ENCODE peak calls at places on chromosomes 13 and 19, in four cellular contexts. F is stomach, V is BJ, G is GM12865. H is an unnamed sample.

GRCh38 chr13:105991131-105991530 is 544.3 kb downstream of the EFNB2 start:
- DNase-seq in F (no peak), V (no peak), G (no peak), H (no peak)

GRCh38 chr19:30841934-30842333 is 469.8 kb downstream of the ZNF536 start:
- DNase-seq in F (no peak), V (no peak), G (no peak), H (no peak)

GRCh38 chr13:111897178-111897845 is 169.6 kb upstream of the SOX1 start:
- DNase-seq in F (no peak), V (no peak), G (no peak), H (no peak)

GRCh38 chr19:3748965-3749364 is 12.5 kb downstream of the APBA3 start:
- DNase-seq in F (peak; percentile 64), V (no peak), G (no peak), H (no peak)

GRCh38 chr13:76226941-76227340 is 590.8 kb downstream of the LMO7 start:
- DNase-seq in F (no peak), V (no peak), G (no peak), H (no peak)

GRCh38 chr19:49151339-49152217 is 3.6 kb downstream of the HRC start:
- DNase-seq in F (peak; percentile 99), V (no peak), G (peak; percentile 27), H (peak; percentile 87)

GRCh38 chr19:14519860-14520407 is 1.7 kb upstream of the DNAJB1 start:
- DNase-seq in F (peak; percentile 57), V (no peak), G (no peak), H (peak; percentile 93)

GRCh38 chr13:21504379-21504778 is 45.3 kb upstream of the ZDHHC20 start:
- DNase-seq in F (no peak), V (no peak), G (no peak), H (no peak)

GRCh38 chr13:112997188-112998135 is 28.4 kb downstream of the MCF2L start:
- DNase-seq in F (peak; percentile 68), V (no peak), G (no peak), H (no peak)

GRCh38 chr13:86946734-86947133 is 724.4 kb upstream of the SLITRK5 start:
- DNase-seq in F (no peak), V (no peak), G (no peak), H (no peak)

GRCh38 chr13:35866801-35867200 is 264.4 kb downstream of the DCLK1 start:
- DNase-seq in F (no peak), V (no peak), G (no peak), H (no peak)

GRCh38 chr19:49409441-49410029 is 13.7 kb downstream of the PTH2 start:
- DNase-seq in F (no peak), V (no peak), G (peak; percentile 68), H (no peak)

GRCh38 chr13:113607477-113608245 is 23.1 kb downstream of the TFDP1 start:
- DNase-seq in F (peak; percentile 28), V (no peak), G (no peak), H (no peak)

GRCh38 chr19:7013678-7014077 is 7.6 kb downstream of the MBD3L2B start:
- DNase-seq in F (no peak), V (no peak), G (peak; percentile 62), H (peak; percentile 66)

GRCh38 chr19:46471116-46471733 is at the start of gene PNMA8A:
- DNase-seq in F (peak; percentile 44), V (no peak), G (no peak), H (no peak)

GRCh38 chr19:18895828-18896341 is at the start of gene CERS1:
- DNase-seq in F (no peak), V (no peak), G (no peak), H (no peak)

GRCh38 chr13:114002009-114002544 is 28.2 kb upstream of the C13orf46 start:
- DNase-seq in F (peak; percentile 60), V (no peak), G (no peak), H (no peak)

GRCh38 chr19:7841751-7842660 is 12.0 kb downstream of the EVI5L start:
- DNase-seq in F (no peak), V (no peak), G (no peak), H (no peak)

GRCh38 chr19:1747285-1748114 is 5.8 kb upstream of the ONECUT3 start:
- DNase-seq in F (peak; percentile 73), V (peak; percentile 19), G (peak; percentile 59), H (peak; percentile 96)

GRCh38 chr13:72970956-72971355 is 87.8 kb upstream of the KLF5 start:
- DNase-seq in F (no peak), V (no peak), G (no peak), H (no peak)

GRCh38 chr13:41006296-41006695 is 12.8 kb downstream of the ELF1 start:
- DNase-seq in F (no peak), V (no peak), G (peak; percentile 41), H (no peak)

GRCh38 chr13:41006951-41007350 is 12.2 kb downstream of the ELF1 start:
- DNase-seq in F (no peak), V (no peak), G (no peak), H (no peak)

GRCh38 chr13:41007359-41008118 is 11.6 kb downstream of the ELF1 start:
- DNase-seq in F (no peak), V (no peak), G (peak; percentile 48), H (peak; percentile 62)

GRCh38 chr13:41005709-41006108 is 13.4 kb downstream of the ELF1 start:
- DNase-seq in F (no peak), V (no peak), G (no peak), H (no peak)

GRCh38 chr13:41008349-41008980 is 10.7 kb downstream of the ELF1 start:
- DNase-seq in F (no peak), V (no peak), G (peak; percentile 65), H (peak; percentile 94)
- H3K4me3 ChIP-seq in F (no peak overlapping the region), V (no peak overlapping the region), G (peak overlapping the region; percentile 47), H (peak overlapping the region; percentile 8)

GRCh38 chr19:32040246-32040645 is 305.2 kb upstream of the ZNF507 start:
- DNase-seq in F (no peak), V (no peak), G (no peak), H (no peak)

GRCh38 chr19:32037998-32038732 is 307.2 kb upstream of the ZNF507 start:
- DNase-seq in F (no peak), V (no peak), G (no peak), H (no peak)

GRCh38 chr19:32039446-32039845 is 306.0 kb upstream of the ZNF507 start:
- DNase-seq in F (no peak), V (no peak), G (no peak), H (no peak)

GRCh38 chr19:32041681-32042292 is 303.6 kb upstream of the ZNF507 start:
- DNase-seq in F (no peak), V (no peak), G (no peak), H (peak; percentile 3)
- TF ChIP-seq CTCF in F (no peak), V (peak; percentile 61), G (no peak), H (peak; percentile 25)

GRCh38 chr13:39688699-39689405 is 33.4 kb downstream of the COG6 start:
- DNase-seq in F (no peak), V (peak; percentile 9), G (peak; percentile 29), H (no peak)
- H3K4me3 ChIP-seq in F (no peak overlapping the region), V (no peak overlapping the region), G (no peak overlapping the region), H (no peak overlapping the region)

GRCh38 chr13:26786651-26787295 is 26.2 kb upstream of the GPR12 start:
- DNase-seq in F (no peak), V (no peak), G (no peak), H (no peak)
- TF ChIP-seq CTCF in F (no peak), V (no peak), G (no peak), H (no peak)

DNA sequence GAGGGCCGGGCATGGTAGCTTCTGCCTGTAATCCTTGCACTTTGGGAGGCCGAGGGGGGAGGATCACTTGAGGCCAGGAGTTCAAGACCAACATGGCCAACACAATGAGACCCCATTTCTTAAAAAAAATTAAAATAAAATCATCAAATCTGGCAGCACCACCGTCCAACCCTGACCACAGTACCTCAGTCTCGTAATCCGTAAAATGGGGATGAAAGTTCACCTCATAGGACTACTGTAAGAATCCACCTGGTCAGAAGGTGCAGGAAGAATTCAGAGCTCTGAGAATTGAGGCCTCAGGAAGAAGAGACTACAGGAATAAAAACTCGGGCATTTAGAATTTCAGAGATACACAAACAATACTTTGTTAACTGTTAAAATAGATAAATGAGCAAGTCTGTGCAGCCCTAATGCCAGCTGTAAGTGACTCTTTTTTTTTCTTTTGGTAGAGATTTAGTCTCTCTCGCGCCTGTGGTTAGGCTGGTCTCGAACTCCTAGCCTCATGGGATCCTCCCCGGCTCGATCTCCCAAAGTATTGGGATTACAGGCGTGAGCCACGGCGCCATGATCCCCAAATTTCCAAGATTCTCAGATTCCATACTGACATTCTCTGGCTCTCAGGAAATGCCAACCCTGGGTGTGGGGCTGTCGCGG is 2.9 kb downstream of the PPP1R13L start:
- DNase-seq in F (no peak), V (no peak), G (no peak), H (no peak)
- H3K4me3 ChIP-seq in F (peak overlapping the region; percentile 20), V (no peak overlapping the region), G (no peak overlapping the region), H (peak overlapping the region; percentile 81)